ENCODE peak calls at places on chromosome 20, in five cellular contexts. One of them, this sample, is unnamed.

GRCh38 chr20:10508060-10508459 is 73.0 kb downstream of the SLX4IP start:
- DNase-seq in mammary epithelial cell: no peak
- DNase-seq in B cell: no peak
- DNase-seq in AG10803: peak
- DNase-seq in BE2C: no peak
- DNase-seq in this sample: no peak

GRCh38 chr20:64095927-64096326 is 11.4 kb downstream of the NPBWR2 start:
- DNase-seq in mammary epithelial cell: no peak
- DNase-seq in B cell: no peak
- DNase-seq in BE2C: no peak
- DNase-seq in AG10803: no peak
- DNase-seq in this sample: no peak

GRCh38 chr20:36342721-36343120 is 36.6 kb downstream of the DLGAP4 start:
- DNase-seq in mammary epithelial cell: no peak
- DNase-seq in B cell: no peak
- DNase-seq in AG10803: no peak
- DNase-seq in BE2C: no peak
- DNase-seq in this sample: no peak

GRCh38 chr20:41178904-41179432 is 41.6 kb downstream of the PLCG1 start:
- DNase-seq in mammary epithelial cell: no peak
- DNase-seq in AG10803: no peak
- DNase-seq in B cell: peak
- DNase-seq in BE2C: peak
- DNase-seq in this sample: no peak

GRCh38 chr20:57400262-57400701 is 9.1 kb downstream of the RBM38 start:
- DNase-seq in mammary epithelial cell: no peak
- DNase-seq in B cell: no peak
- DNase-seq in AG10803: no peak
- DNase-seq in BE2C: no peak
- DNase-seq in this sample: no peak

GRCh38 chr20:57476073-57476526 is 48.8 kb downstream of the CTCFL start:
- DNase-seq in BE2C: no peak
- DNase-seq in AG10803: no peak
- DNase-seq in B cell: peak
- DNase-seq in mammary epithelial cell: no peak
- DNase-seq in this sample: no peak

GRCh38 chr20:25129908-25130307 is 48.0 kb upstream of the VSX1 start:
- DNase-seq in mammary epithelial cell: no peak
- DNase-seq in AG10803: no peak
- DNase-seq in BE2C: no peak
- DNase-seq in B cell: no peak
- DNase-seq in this sample: no peak

GRCh38 chr20:7744411-7744810 is 195.8 kb downstream of the HAO1 start:
- DNase-seq in B cell: no peak
- DNase-seq in mammary epithelial cell: peak
- DNase-seq in AG10803: peak
- DNase-seq in BE2C: no peak
- DNase-seq in this sample: no peak

GRCh38 chr20:61572789-61573188 is 320.7 kb downstream of the CDH4 start:
- DNase-seq in AG10803: no peak
- DNase-seq in B cell: no peak
- DNase-seq in BE2C: no peak
- DNase-seq in mammary epithelial cell: no peak
- DNase-seq in this sample: no peak

GRCh38 chr20:19973920-19974620 is 43.1 kb upstream of the NAA20 start:
- DNase-seq in AG10803: peak
- DNase-seq in BE2C: no peak
- DNase-seq in B cell: no peak
- DNase-seq in mammary epithelial cell: peak
- DNase-seq in this sample: no peak

GRCh38 chr20:4167261-4168004 is 152.1 kb upstream of the RNF24 start:
- DNase-seq in BE2C: no peak
- DNase-seq in B cell: no peak
- DNase-seq in mammary epithelial cell: no peak
- DNase-seq in AG10803: no peak
- DNase-seq in this sample: no peak

GRCh38 chr20:41392295-41392694 is 25.7 kb upstream of the EMILIN3 start:
- DNase-seq in mammary epithelial cell: no peak
- DNase-seq in BE2C: no peak
- DNase-seq in B cell: no peak
- DNase-seq in AG10803: no peak
- DNase-seq in this sample: no peak

GRCh38 chr20:36004045-36004444 is 35.7 kb downstream of the CNBD2 start:
- DNase-seq in AG10803: no peak
- DNase-seq in mammary epithelial cell: peak
- DNase-seq in BE2C: no peak
- DNase-seq in B cell: no peak
- DNase-seq in this sample: no peak

GRCh38 chr20:25532015-25532751 is 53.1 kb downstream of the NINL start:
- DNase-seq in B cell: no peak
- DNase-seq in BE2C: peak
- DNase-seq in AG10803: no peak
- DNase-seq in mammary epithelial cell: peak
- DNase-seq in this sample: no peak

GRCh38 chr20:47464380-47465101 is 37.1 kb upstream of the NCOA3 start:
- DNase-seq in B cell: no peak
- DNase-seq in BE2C: peak
- DNase-seq in mammary epithelial cell: peak
- DNase-seq in AG10803: peak
- DNase-seq in this sample: peak

GRCh38 chr20:33010133-33010504 is 2.6 kb downstream of the BPIFB2 start:
- DNase-seq in BE2C: no peak
- DNase-seq in mammary epithelial cell: no peak
- DNase-seq in AG10803: no peak
- DNase-seq in B cell: no peak
- DNase-seq in this sample: no peak

GRCh38 chr20:60467771-60468170 is 509.5 kb downstream of the CDH26 start:
- DNase-seq in B cell: no peak
- DNase-seq in mammary epithelial cell: no peak
- DNase-seq in BE2C: no peak
- DNase-seq in AG10803: no peak
- DNase-seq in this sample: no peak

GRCh38 chr20:3919352-3919751 is 30.2 kb downstream of the PANK2 start:
- DNase-seq in B cell: no peak
- DNase-seq in AG10803: peak
- DNase-seq in mammary epithelial cell: no peak
- DNase-seq in BE2C: no peak
- DNase-seq in this sample: no peak

GRCh38 chr20:43844778-43845614 is 69.7 kb upstream of the TOX2 start:
- DNase-seq in mammary epithelial cell: peak
- DNase-seq in AG10803: peak
- DNase-seq in BE2C: no peak
- DNase-seq in B cell: no peak
- DNase-seq in this sample: no peak

GRCh38 chr20:52493177-52493711 is 301.7 kb upstream of the ZFP64 start:
- DNase-seq in AG10803: peak
- DNase-seq in B cell: no peak
- DNase-seq in BE2C: peak
- DNase-seq in mammary epithelial cell: no peak
- DNase-seq in this sample: no peak

GRCh38 chr20:54133434-54134427 is 40.1 kb downstream of the CYP24A1 start:
- DNase-seq in mammary epithelial cell: peak
- DNase-seq in AG10803: peak
- DNase-seq in BE2C: no peak
- DNase-seq in B cell: no peak
- DNase-seq in this sample: no peak

GRCh38 chr20:20138301-20139064 is 86.2 kb downstream of the CFAP61 start:
- DNase-seq in B cell: no peak
- DNase-seq in AG10803: no peak
- DNase-seq in BE2C: no peak
- DNase-seq in mammary epithelial cell: no peak
- DNase-seq in this sample: no peak

GRCh38 chr20:49276201-49276894 is 1.5 kb downstream of the ZNFX1 start:
- DNase-seq in mammary epithelial cell: peak
- DNase-seq in AG10803: peak
- DNase-seq in BE2C: no peak
- DNase-seq in B cell: peak
- DNase-seq in this sample: no peak

GRCh38 chr20:63966944-63967322 is 2.8 kb downstream of the ZNF512B start:
- DNase-seq in AG10803: no peak
- DNase-seq in mammary epithelial cell: no peak
- DNase-seq in BE2C: no peak
- DNase-seq in B cell: no peak
- DNase-seq in this sample: no peak

GRCh38 chr20:17644451-17644850 is 37.6 kb downstream of the RRBP1 start:
- DNase-seq in AG10803: no peak
- DNase-seq in BE2C: no peak
- DNase-seq in mammary epithelial cell: peak
- DNase-seq in B cell: no peak
- DNase-seq in this sample: no peak

DNA sequence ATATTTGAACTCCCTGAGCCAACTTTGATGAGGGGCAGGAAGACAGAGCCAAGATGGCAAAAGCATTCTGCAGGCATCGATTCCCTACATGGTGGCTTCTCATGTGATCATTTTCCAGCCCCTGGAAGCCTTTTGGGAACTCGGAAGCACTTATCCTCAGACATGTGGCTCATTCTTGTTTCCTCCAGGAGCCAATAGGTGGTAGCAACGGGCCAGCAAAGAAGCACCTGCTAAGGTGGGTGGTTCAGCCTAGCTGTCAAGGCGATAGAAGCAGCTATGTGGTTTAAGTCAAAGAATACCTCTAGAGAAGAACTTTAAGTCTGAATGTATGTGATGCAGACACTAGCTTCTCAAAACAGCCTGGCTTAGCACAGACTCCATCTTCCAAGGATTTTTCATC is 64.9 kb upstream of the PAX1 start:
- DNase-seq in B cell: no peak
- DNase-seq in AG10803: no peak
- DNase-seq in BE2C: no peak
- DNase-seq in mammary epithelial cell: peak
- DNase-seq in this sample: no peak
- TF ChIP-seq CTCF in B cell: no peak
- TF ChIP-seq CTCF in AG10803: no peak
- TF ChIP-seq CTCF in BE2C: no peak
- TF ChIP-seq CTCF in mammary epithelial cell: peak
- TF ChIP-seq CTCF in this sample: no peak

GRCh38 chr20:62914970-62915457 is 11.3 kb downstream of the DIDO1 start:
- DNase-seq in B cell: no peak
- DNase-seq in mammary epithelial cell: peak
- DNase-seq in AG10803: peak
- DNase-seq in BE2C: no peak
- DNase-seq in this sample: no peak
- TF ChIP-seq CTCF in B cell: no peak
- TF ChIP-seq CTCF in mammary epithelial cell: no peak
- TF ChIP-seq CTCF in AG10803: no peak
- TF ChIP-seq CTCF in BE2C: no peak
- TF ChIP-seq CTCF in this sample: no peak

GRCh38 chr20:34753706-34754461 is 49.7 kb downstream of the TP53INP2 start:
- DNase-seq in AG10803: peak
- DNase-seq in B cell: no peak
- DNase-seq in BE2C: no peak
- DNase-seq in mammary epithelial cell: peak
- DNase-seq in this sample: no peak
- TF ChIP-seq CTCF in AG10803: peak
- TF ChIP-seq CTCF in B cell: no peak
- TF ChIP-seq CTCF in BE2C: no peak
- TF ChIP-seq CTCF in mammary epithelial cell: no peak
- TF ChIP-seq CTCF in this sample: no peak

DNA sequence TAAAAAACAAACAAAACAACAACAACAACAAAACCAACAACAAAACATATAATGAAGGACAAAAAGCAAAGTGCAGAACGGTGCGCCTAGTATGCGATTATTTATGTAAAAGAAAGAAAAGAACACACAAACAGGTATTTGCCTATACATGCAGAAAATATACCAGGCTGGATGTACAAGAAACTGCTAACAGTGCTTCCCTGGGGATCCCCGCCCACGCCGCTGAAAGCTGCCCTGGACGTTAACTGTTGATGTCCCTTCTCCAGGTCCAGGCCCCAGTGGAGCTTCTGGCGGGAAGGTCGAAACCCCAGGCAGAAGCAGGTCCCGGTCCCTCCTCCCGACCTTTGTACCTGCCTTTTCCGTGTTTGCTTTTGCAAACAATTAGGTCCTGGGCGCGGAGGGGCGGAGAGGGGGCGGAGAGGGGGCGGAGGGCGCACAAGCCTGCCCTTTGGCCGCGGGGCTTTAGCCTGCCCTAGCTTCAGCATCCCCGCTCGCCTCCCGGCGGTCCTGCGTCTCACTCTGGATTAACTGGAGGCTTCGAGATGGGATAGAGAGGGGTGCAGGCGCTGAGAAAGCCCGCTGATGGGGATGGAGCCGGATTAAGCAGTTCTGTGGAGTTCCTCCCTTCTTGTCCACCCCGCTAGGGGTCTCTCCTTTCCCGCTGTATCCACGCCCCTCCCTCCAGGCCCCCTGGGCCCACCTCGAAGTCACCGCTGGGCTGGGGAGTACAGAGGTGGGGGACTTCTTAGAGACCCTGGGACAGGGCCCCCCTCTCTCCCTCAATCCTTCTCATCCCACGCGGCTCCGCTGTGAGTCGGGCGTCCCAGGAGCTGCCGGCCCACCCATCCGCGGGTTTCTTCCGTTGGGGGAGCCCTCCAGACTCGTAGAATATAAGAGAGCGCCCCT is 8.2 kb upstream of the AHCY start:
- DNase-seq in BE2C: peak
- DNase-seq in mammary epithelial cell: no peak
- DNase-seq in B cell: no peak
- DNase-seq in AG10803: no peak
- DNase-seq in this sample: no peak
- TF ChIP-seq CTCF in BE2C: peak
- TF ChIP-seq CTCF in mammary epithelial cell: no peak
- TF ChIP-seq CTCF in B cell: no peak
- TF ChIP-seq CTCF in AG10803: peak
- TF ChIP-seq CTCF in this sample: no peak

GRCh38 chr20:50788868-50789125 is 6.1 kb upstream of the BCAS4 start:
- DNase-seq in mammary epithelial cell: no peak
- DNase-seq in AG10803: no peak
- DNase-seq in B cell: no peak
- DNase-seq in BE2C: no peak
- DNase-seq in this sample: no peak

GRCh38 chr20:50786703-50787102 is 8.2 kb upstream of the BCAS4 start:
- DNase-seq in B cell: no peak
- DNase-seq in mammary epithelial cell: no peak
- DNase-seq in BE2C: no peak
- DNase-seq in AG10803: no peak
- DNase-seq in this sample: no peak

GRCh38 chr20:50787181-50787580 is 7.7 kb upstream of the BCAS4 start:
- DNase-seq in B cell: no peak
- DNase-seq in BE2C: no peak
- DNase-seq in mammary epithelial cell: no peak
- DNase-seq in AG10803: no peak
- DNase-seq in this sample: no peak

GRCh38 chr20:50789968-50790650 is 4.8 kb upstream of the BCAS4 start:
- DNase-seq in AG10803: no peak
- DNase-seq in BE2C: no peak
- DNase-seq in mammary epithelial cell: no peak
- DNase-seq in B cell: no peak
- DNase-seq in this sample: no peak

GRCh38 chr20:50788045-50788867 is 6.6 kb upstream of the BCAS4 start:
- DNase-seq in B cell: no peak
- DNase-seq in BE2C: peak
- DNase-seq in mammary epithelial cell: peak
- DNase-seq in AG10803: peak
- DNase-seq in this sample: no peak
- TF ChIP-seq CTCF in B cell: no peak
- TF ChIP-seq CTCF in BE2C: peak
- TF ChIP-seq CTCF in mammary epithelial cell: peak
- TF ChIP-seq CTCF in AG10803: peak
- TF ChIP-seq CTCF in this sample: no peak